ENCODE peak calls at places on chromosomes 2 and 18, in ten cellular contexts. One of them, this sample, is unnamed.

GRCh38 chr2:43192939-43193651 is 33.3 kb downstream of the ZFP36L2 start:
- DNase-seq in A549: no peak
- DNase-seq in esophagus muscularis mucosa: no peak
- DNase-seq in choroid plexus epithelial cell: no peak
- DNase-seq in neural progenitor cell: no peak
- DNase-seq in endothelial cell of umbilical vein: no peak
- DNase-seq in GM12864: no peak
- DNase-seq in heart left ventricle: no peak
- DNase-seq in AG04450: no peak
- DNase-seq in HFF-Myc: no peak
- DNase-seq in this sample: no peak

GRCh38 chr2:1489486-1489885 is 76.2 kb downstream of the TPO start:
- DNase-seq in A549: no peak
- DNase-seq in esophagus muscularis mucosa: no peak
- DNase-seq in choroid plexus epithelial cell: no peak
- DNase-seq in neural progenitor cell: no peak
- DNase-seq in endothelial cell of umbilical vein: no peak
- DNase-seq in GM12864: no peak
- DNase-seq in heart left ventricle: no peak
- DNase-seq in AG04450: no peak
- DNase-seq in HFF-Myc: no peak
- DNase-seq in this sample: no peak

GRCh38 chr2:133739039-133739438 is 170.8 kb upstream of the NCKAP5 start:
- DNase-seq in A549: no peak
- DNase-seq in esophagus muscularis mucosa: no peak
- DNase-seq in choroid plexus epithelial cell: no peak
- DNase-seq in neural progenitor cell: no peak
- DNase-seq in endothelial cell of umbilical vein: no peak
- DNase-seq in GM12864: no peak
- DNase-seq in heart left ventricle: no peak
- DNase-seq in AG04450: no peak
- DNase-seq in HFF-Myc: no peak
- DNase-seq in this sample: no peak

GRCh38 chr2:97728091-97728596 is 14.8 kb downstream of the ZAP70 start:
- DNase-seq in A549: no peak
- DNase-seq in esophagus muscularis mucosa: no peak
- DNase-seq in choroid plexus epithelial cell: no peak
- DNase-seq in neural progenitor cell: no peak
- DNase-seq in endothelial cell of umbilical vein: no peak
- DNase-seq in GM12864: no peak
- DNase-seq in heart left ventricle: no peak
- DNase-seq in AG04450: no peak
- DNase-seq in HFF-Myc: no peak
- DNase-seq in this sample: no peak

GRCh38 chr2:12457831-12458230 is 258.9 kb upstream of the TRIB2 start:
- DNase-seq in A549: no peak
- DNase-seq in esophagus muscularis mucosa: no peak
- DNase-seq in choroid plexus epithelial cell: peak; percentile 27
- DNase-seq in neural progenitor cell: no peak
- DNase-seq in endothelial cell of umbilical vein: no peak
- DNase-seq in GM12864: no peak
- DNase-seq in heart left ventricle: no peak
- DNase-seq in AG04450: no peak
- DNase-seq in HFF-Myc: no peak
- DNase-seq in this sample: no peak

GRCh38 chr18:51195086-51195601 is 2.3 kb downstream of the MEX3C start:
- DNase-seq in A549: no peak
- DNase-seq in esophagus muscularis mucosa: no peak
- DNase-seq in choroid plexus epithelial cell: peak; percentile 49
- DNase-seq in neural progenitor cell: peak; percentile 8
- DNase-seq in endothelial cell of umbilical vein: no peak
- DNase-seq in GM12864: no peak
- DNase-seq in heart left ventricle: no peak
- DNase-seq in AG04450: no peak
- DNase-seq in HFF-Myc: no peak
- DNase-seq in this sample: no peak

GRCh38 chr2:232120911-232121310 is 159.4 kb downstream of the DIS3L2 start:
- DNase-seq in A549: no peak
- DNase-seq in esophagus muscularis mucosa: no peak
- DNase-seq in choroid plexus epithelial cell: no peak
- DNase-seq in neural progenitor cell: no peak
- DNase-seq in endothelial cell of umbilical vein: peak; percentile 37
- DNase-seq in GM12864: no peak
- DNase-seq in heart left ventricle: no peak
- DNase-seq in AG04450: no peak
- DNase-seq in HFF-Myc: no peak
- DNase-seq in this sample: no peak

GRCh38 chr2:239106314-239106908 is 258.5 kb downstream of the TWIST2 start:
- DNase-seq in A549: peak; percentile 72
- DNase-seq in esophagus muscularis mucosa: no peak
- DNase-seq in choroid plexus epithelial cell: peak; percentile 76
- DNase-seq in neural progenitor cell: peak; percentile 73
- DNase-seq in endothelial cell of umbilical vein: peak; percentile 59
- DNase-seq in GM12864: no peak
- DNase-seq in heart left ventricle: no peak
- DNase-seq in AG04450: no peak
- DNase-seq in HFF-Myc: peak; percentile 20
- DNase-seq in this sample: peak; percentile 70

GRCh38 chr2:96131152-96131817 is 7.0 kb downstream of the ASTL start:
- DNase-seq in A549: no peak
- DNase-seq in esophagus muscularis mucosa: no peak
- DNase-seq in choroid plexus epithelial cell: no peak
- DNase-seq in neural progenitor cell: no peak
- DNase-seq in endothelial cell of umbilical vein: no peak
- DNase-seq in GM12864: no peak
- DNase-seq in heart left ventricle: no peak
- DNase-seq in AG04450: no peak
- DNase-seq in HFF-Myc: no peak
- DNase-seq in this sample: no peak

GRCh38 chr2:203532957-203533695 is 2.0 kb downstream of the RAPH1 start:
- DNase-seq in A549: peak; percentile 23
- DNase-seq in esophagus muscularis mucosa: no peak
- DNase-seq in choroid plexus epithelial cell: peak; percentile 64
- DNase-seq in neural progenitor cell: peak; percentile 52
- DNase-seq in endothelial cell of umbilical vein: peak; percentile 39
- DNase-seq in GM12864: no peak
- DNase-seq in heart left ventricle: no peak
- DNase-seq in AG04450: no peak
- DNase-seq in HFF-Myc: no peak
- DNase-seq in this sample: no peak

GRCh38 chr2:32865399-32866068 is 81.2 kb upstream of the LTBP1 start:
- DNase-seq in A549: no peak
- DNase-seq in esophagus muscularis mucosa: no peak
- DNase-seq in choroid plexus epithelial cell: peak; percentile 92
- DNase-seq in neural progenitor cell: no peak
- DNase-seq in endothelial cell of umbilical vein: peak; percentile 71
- DNase-seq in GM12864: no peak
- DNase-seq in heart left ventricle: no peak
- DNase-seq in AG04450: peak; percentile 77
- DNase-seq in HFF-Myc: no peak
- DNase-seq in this sample: no peak

GRCh38 chr2:70565039-70565731 is 11.6 kb upstream of the TGFA start:
- DNase-seq in A549: no peak
- DNase-seq in esophagus muscularis mucosa: peak; percentile 31
- DNase-seq in choroid plexus epithelial cell: no peak
- DNase-seq in neural progenitor cell: peak; percentile 65
- DNase-seq in endothelial cell of umbilical vein: no peak
- DNase-seq in GM12864: no peak
- DNase-seq in heart left ventricle: no peak
- DNase-seq in AG04450: no peak
- DNase-seq in HFF-Myc: no peak
- DNase-seq in this sample: no peak

GRCh38 chr2:201810592-201810991 is 4.3 kb downstream of the CDK15 start:
- DNase-seq in A549: no peak
- DNase-seq in esophagus muscularis mucosa: no peak
- DNase-seq in choroid plexus epithelial cell: no peak
- DNase-seq in neural progenitor cell: no peak
- DNase-seq in endothelial cell of umbilical vein: no peak
- DNase-seq in GM12864: no peak
- DNase-seq in heart left ventricle: no peak
- DNase-seq in AG04450: no peak
- DNase-seq in HFF-Myc: no peak
- DNase-seq in this sample: no peak

GRCh38 chr2:234495801-234496441 is 960 bp downstream of the ARL4C start:
- DNase-seq in A549: no peak
- DNase-seq in esophagus muscularis mucosa: no peak
- DNase-seq in choroid plexus epithelial cell: peak; percentile 28
- DNase-seq in neural progenitor cell: peak; percentile 55
- DNase-seq in endothelial cell of umbilical vein: peak; percentile 54
- DNase-seq in GM12864: no peak
- DNase-seq in heart left ventricle: peak; percentile 77
- DNase-seq in AG04450: no peak
- DNase-seq in HFF-Myc: no peak
- DNase-seq in this sample: peak; percentile 32

GRCh38 chr18:28716321-28716720 is 539.4 kb upstream of the CDH2 start:
- DNase-seq in A549: no peak
- DNase-seq in esophagus muscularis mucosa: no peak
- DNase-seq in choroid plexus epithelial cell: no peak
- DNase-seq in neural progenitor cell: no peak
- DNase-seq in endothelial cell of umbilical vein: no peak
- DNase-seq in GM12864: no peak
- DNase-seq in heart left ventricle: no peak
- DNase-seq in AG04450: no peak
- DNase-seq in HFF-Myc: no peak
- DNase-seq in this sample: no peak

GRCh38 chr2:213288913-213289700 is 4.8 kb downstream of the SPAG16 start:
- DNase-seq in A549: no peak
- DNase-seq in esophagus muscularis mucosa: no peak
- DNase-seq in choroid plexus epithelial cell: peak; percentile 28
- DNase-seq in neural progenitor cell: no peak
- DNase-seq in endothelial cell of umbilical vein: no peak
- DNase-seq in GM12864: no peak
- DNase-seq in heart left ventricle: no peak
- DNase-seq in AG04450: no peak
- DNase-seq in HFF-Myc: no peak
- DNase-seq in this sample: no peak

GRCh38 chr2:142757111-142757510 is 120.4 kb upstream of the KYNU start:
- DNase-seq in A549: no peak
- DNase-seq in esophagus muscularis mucosa: no peak
- DNase-seq in choroid plexus epithelial cell: peak; percentile 21
- DNase-seq in neural progenitor cell: no peak
- DNase-seq in endothelial cell of umbilical vein: no peak
- DNase-seq in GM12864: no peak
- DNase-seq in heart left ventricle: no peak
- DNase-seq in AG04450: no peak
- DNase-seq in HFF-Myc: no peak
- DNase-seq in this sample: no peak

GRCh38 chr2:222024934-222025890 is 273.6 kb downstream of the PAX3 start:
- DNase-seq in A549: peak; percentile 8
- DNase-seq in esophagus muscularis mucosa: no peak
- DNase-seq in choroid plexus epithelial cell: peak; percentile 69
- DNase-seq in neural progenitor cell: peak; percentile 79
- DNase-seq in endothelial cell of umbilical vein: peak; percentile 50
- DNase-seq in GM12864: no peak
- DNase-seq in heart left ventricle: no peak
- DNase-seq in AG04450: no peak
- DNase-seq in HFF-Myc: peak; percentile 21
- DNase-seq in this sample: peak; percentile 27
- TF ChIP-seq CTCF in A549: peak; percentile 75
- TF ChIP-seq CTCF in esophagus muscularis mucosa: no peak
- TF ChIP-seq CTCF in choroid plexus epithelial cell: peak; percentile 72
- TF ChIP-seq CTCF in neural progenitor cell: peak; percentile 91
- TF ChIP-seq CTCF in endothelial cell of umbilical vein: peak; percentile 24
- TF ChIP-seq CTCF in GM12864: peak; percentile 56
- TF ChIP-seq CTCF in heart left ventricle: no peak
- TF ChIP-seq CTCF in AG04450: peak; percentile 80
- TF ChIP-seq CTCF in HFF-Myc: peak; percentile 62
- TF ChIP-seq CTCF in this sample: peak; percentile 57

DNA sequence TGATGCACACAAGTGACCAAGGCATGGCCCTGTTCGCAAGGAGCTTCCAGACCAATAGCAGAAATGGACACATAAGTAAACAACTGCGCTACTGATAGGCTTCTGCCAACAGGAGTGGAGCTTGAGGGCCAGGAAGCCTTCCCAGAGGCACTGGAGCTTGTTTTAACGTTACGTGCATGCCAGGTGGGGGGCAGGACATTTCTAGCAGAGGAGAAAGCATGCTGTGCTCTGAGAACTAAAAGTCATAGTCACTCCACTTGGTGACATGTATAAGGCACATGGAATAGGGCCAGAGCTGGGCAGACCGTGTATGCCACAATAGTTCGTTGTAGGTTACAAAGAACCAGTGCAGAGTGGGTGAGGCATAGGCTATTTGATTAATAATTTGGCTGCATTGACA is 184.2 kb downstream of the NEDD4L start:
- DNase-seq in A549: no peak
- DNase-seq in esophagus muscularis mucosa: no peak
- DNase-seq in choroid plexus epithelial cell: no peak
- DNase-seq in neural progenitor cell: no peak
- DNase-seq in endothelial cell of umbilical vein: no peak
- DNase-seq in GM12864: no peak
- DNase-seq in heart left ventricle: no peak
- DNase-seq in AG04450: no peak
- DNase-seq in HFF-Myc: no peak
- DNase-seq in this sample: no peak
- TF ChIP-seq CTCF in A549: no peak
- TF ChIP-seq CTCF in esophagus muscularis mucosa: no peak
- TF ChIP-seq CTCF in choroid plexus epithelial cell: no peak
- TF ChIP-seq CTCF in neural progenitor cell: no peak
- TF ChIP-seq CTCF in endothelial cell of umbilical vein: no peak
- TF ChIP-seq CTCF in GM12864: no peak
- TF ChIP-seq CTCF in heart left ventricle: no peak
- TF ChIP-seq CTCF in AG04450: no peak
- TF ChIP-seq CTCF in HFF-Myc: no peak
- TF ChIP-seq CTCF in this sample: no peak

GRCh38 chr2:129396980-129397599 is 582.4 kb upstream of the RAB6C start:
- DNase-seq in A549: no peak
- DNase-seq in esophagus muscularis mucosa: no peak
- DNase-seq in choroid plexus epithelial cell: peak; percentile 50
- DNase-seq in neural progenitor cell: peak; percentile 71
- DNase-seq in endothelial cell of umbilical vein: no peak
- DNase-seq in GM12864: peak; percentile 16
- DNase-seq in heart left ventricle: no peak
- DNase-seq in AG04450: no peak
- DNase-seq in HFF-Myc: no peak
- DNase-seq in this sample: peak; percentile 21
- TF ChIP-seq CTCF in A549: peak; percentile 22
- TF ChIP-seq CTCF in esophagus muscularis mucosa: peak; percentile 64
- TF ChIP-seq CTCF in choroid plexus epithelial cell: peak; percentile 69
- TF ChIP-seq CTCF in neural progenitor cell: peak; percentile 86
- TF ChIP-seq CTCF in endothelial cell of umbilical vein: no peak
- TF ChIP-seq CTCF in GM12864: peak; percentile 81
- TF ChIP-seq CTCF in heart left ventricle: peak; percentile 39
- TF ChIP-seq CTCF in AG04450: peak; percentile 33
- TF ChIP-seq CTCF in HFF-Myc: peak; percentile 34
- TF ChIP-seq CTCF in this sample: peak; percentile 82

DNA sequence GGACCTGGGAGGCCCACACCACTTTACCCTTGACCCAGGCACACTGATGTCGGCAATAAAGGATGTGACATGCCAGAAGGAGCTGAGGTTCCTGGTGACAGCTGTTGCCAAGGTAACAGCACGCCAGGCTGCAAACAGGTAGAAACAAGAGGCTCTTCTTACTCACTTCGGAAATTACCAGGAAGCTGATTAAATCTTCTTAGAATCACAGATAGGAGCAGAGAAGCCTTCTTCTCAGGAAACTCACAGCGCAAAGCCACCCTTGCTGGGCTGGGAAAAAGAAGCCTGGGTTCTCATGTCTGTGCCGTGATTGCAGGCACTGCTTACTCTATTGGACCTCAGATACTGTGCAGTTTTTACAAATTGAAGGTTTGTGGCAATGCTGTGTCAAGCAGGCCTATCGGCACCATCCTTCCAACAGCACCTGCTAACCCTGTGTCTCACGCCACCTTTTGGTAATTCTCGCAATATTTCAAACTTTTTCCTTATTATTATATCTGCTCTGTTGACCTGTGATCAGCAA is 61.0 kb upstream of the TAF1B start:
- DNase-seq in A549: no peak
- DNase-seq in esophagus muscularis mucosa: no peak
- DNase-seq in choroid plexus epithelial cell: no peak
- DNase-seq in neural progenitor cell: no peak
- DNase-seq in endothelial cell of umbilical vein: no peak
- DNase-seq in GM12864: no peak
- DNase-seq in heart left ventricle: peak; percentile 2
- DNase-seq in AG04450: no peak
- DNase-seq in HFF-Myc: no peak
- DNase-seq in this sample: no peak
- TF ChIP-seq CTCF in A549: peak; percentile 46
- TF ChIP-seq CTCF in esophagus muscularis mucosa: no peak
- TF ChIP-seq CTCF in choroid plexus epithelial cell: no peak
- TF ChIP-seq CTCF in neural progenitor cell: no peak
- TF ChIP-seq CTCF in endothelial cell of umbilical vein: no peak
- TF ChIP-seq CTCF in GM12864: no peak
- TF ChIP-seq CTCF in heart left ventricle: no peak
- TF ChIP-seq CTCF in AG04450: no peak
- TF ChIP-seq CTCF in HFF-Myc: no peak
- TF ChIP-seq CTCF in this sample: no peak

This sample was measured in GM13976.